ENCODE peak calls at places on chromosome 20, in nine cellular contexts. S is AG04450; U is tibial artery; Y is astrocyte of the spinal cord; O is cardiac fibroblast; V is pancreas; Z is adrenal gland; R is IMR-90; T is CD8-positive, alpha-beta T cell. L is an unnamed sample.

GRCh38 chr20:9492067-9492466 is 22.3 kb upstream of the LAMP5 start:
- DNase-seq in T (no peak), O (no peak), V (no peak), U (no peak), S (no peak), R (peak; percentile 34), Y (no peak), Z (no peak), L (no peak)

GRCh38 chr20:49230575-49231211 is 11.5 kb downstream of the DDX27 start:
- DNase-seq in V (no peak), U (no peak), S (no peak), T (no peak), R (peak; percentile 16), Z (no peak), O (no peak), Y (no peak), L (no peak)

GRCh38 chr20:57574954-57575353 is 14.0 kb downstream of the PCK1 start:
- DNase-seq in R (no peak), Y (no peak), U (no peak), O (no peak), Z (no peak), S (no peak), T (no peak), V (no peak), L (no peak)

GRCh38 chr20:19074828-19075516 is 137.5 kb upstream of the SLC24A3 start:
- DNase-seq in V (no peak), T (peak; percentile 10), O (no peak), S (no peak), Y (no peak), Z (no peak), R (no peak), U (no peak), L (no peak)

GRCh38 chr20:63957004-63957689 is 931 bp upstream of the UCKL1 start:
- DNase-seq in U (peak; percentile 70), O (peak; percentile 59), R (peak; percentile 49), Y (peak; percentile 66), Z (peak; percentile 87), T (peak; percentile 58), S (no peak), V (peak; percentile 74), L (peak; percentile 39)

GRCh38 chr20:53795170-53795569 is 201.5 kb upstream of the ZNF217 start:
- DNase-seq in Y (peak; percentile 26), S (no peak), Z (no peak), R (peak; percentile 55), U (no peak), O (peak; percentile 63), V (no peak), T (no peak), L (no peak)

GRCh38 chr20:4942336-4942735 is 59.0 kb downstream of the SLC23A2 start:
- DNase-seq in Y (no peak), V (no peak), R (peak; percentile 92), U (no peak), S (peak; percentile 83), T (no peak), Z (peak; percentile 43), O (peak; percentile 75), L (no peak)

GRCh38 chr20:20931024-20931423 is 175.1 kb downstream of the LINC00237 start:
- DNase-seq in Y (no peak), V (no peak), S (no peak), U (no peak), R (no peak), O (no peak), T (no peak), Z (no peak), L (no peak)

GRCh38 chr20:16518068-16518783 is 55.0 kb downstream of the KIF16B start:
- DNase-seq in S (peak; percentile 7), Z (peak; percentile 73), V (no peak), R (peak; percentile 42), Y (peak; percentile 41), T (no peak), O (peak; percentile 62), U (no peak), L (no peak)

GRCh38 chr20:57032847-57033246 is 233.6 kb downstream of the BMP7 start:
- DNase-seq in O (no peak), V (no peak), Z (no peak), U (no peak), S (no peak), Y (no peak), R (no peak), T (no peak), L (no peak)

GRCh38 chr20:40173877-40174276 is 515.2 kb downstream of the MAFB start:
- DNase-seq in O (no peak), R (no peak), V (no peak), Z (no peak), S (no peak), T (no peak), Y (no peak), U (no peak), L (no peak)

GRCh38 chr20:37524859-37525708 is 2.6 kb downstream of the BLCAP start:
- DNase-seq in V (no peak), U (no peak), O (no peak), Y (no peak), T (no peak), S (no peak), Z (peak; percentile 46), R (peak; percentile 21), L (no peak)

GRCh38 chr20:45189861-45190260 is 15.2 kb downstream of the PI3 start:
- DNase-seq in Y (no peak), O (no peak), R (no peak), Z (no peak), V (no peak), U (no peak), S (no peak), T (no peak), L (no peak)

GRCh38 chr20:45183084-45183483 is 8.4 kb downstream of the PI3 start:
- DNase-seq in Y (no peak), T (no peak), U (no peak), R (no peak), O (no peak), V (no peak), Z (no peak), S (no peak), L (no peak)

GRCh38 chr20:45191926-45192325 is 14.9 kb upstream of the SEMG1 start:
- DNase-seq in R (no peak), V (no peak), Y (no peak), T (no peak), U (no peak), O (no peak), S (no peak), Z (no peak), L (no peak)

GRCh38 chr20:45189067-45189611 is 14.4 kb downstream of the PI3 start:
- DNase-seq in V (peak; percentile 23), O (no peak), S (no peak), R (no peak), T (no peak), Z (no peak), Y (no peak), U (no peak), L (no peak)

GRCh38 chr20:45187693-45188092 is 13.0 kb downstream of the PI3 start:
- DNase-seq in U (no peak), T (no peak), S (no peak), O (no peak), Y (no peak), Z (no peak), V (no peak), R (no peak), L (no peak)
- H3K4me3 ChIP-seq in U (no peak overlapping the region), T (no peak overlapping the region), S (no peak overlapping the region), O (no peak overlapping the region), Y (no peak overlapping the region), Z (no peak overlapping the region), V (no peak overlapping the region), R (no peak overlapping the region), L (no peak overlapping the region)

DNA sequence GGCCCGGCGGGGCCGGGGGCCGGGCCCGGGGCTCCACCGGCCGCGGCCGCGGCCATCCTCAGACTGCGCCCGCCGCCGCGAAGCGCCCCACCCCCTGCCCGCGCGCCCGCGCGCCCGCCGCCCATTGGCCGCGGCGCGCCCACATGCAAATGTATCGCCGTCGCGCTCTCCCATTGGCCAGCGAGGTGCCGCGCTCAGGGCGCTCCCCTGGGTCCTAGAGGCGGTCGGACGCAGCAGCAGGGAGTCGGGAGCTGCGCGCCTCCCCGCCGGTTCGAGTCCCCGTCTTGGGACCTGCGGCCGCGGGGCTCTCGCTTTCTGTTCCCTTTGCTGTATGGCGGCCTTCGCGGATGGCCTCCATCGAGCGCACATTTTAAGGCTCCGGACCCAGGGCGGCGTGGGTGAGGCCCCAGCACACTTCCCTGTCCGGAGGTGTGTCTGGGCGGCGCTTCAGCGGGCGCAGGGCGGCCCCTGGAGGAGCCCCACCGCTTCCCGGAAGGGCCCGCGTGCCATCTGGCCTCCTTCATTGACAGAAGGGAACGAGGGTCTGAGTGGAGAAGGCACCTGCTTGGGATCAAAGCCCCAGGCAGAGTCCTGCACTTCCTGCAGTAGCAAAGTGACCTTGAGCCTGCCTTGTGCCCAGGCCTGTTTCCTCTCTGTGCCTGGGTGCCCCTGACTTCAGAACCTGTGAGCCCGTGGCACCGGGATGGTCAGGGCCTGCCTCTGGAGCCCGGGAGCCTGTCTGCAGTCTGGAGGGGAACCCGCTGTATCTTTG is at the start of gene CABLES2:
- DNase-seq in Y (peak; percentile 91), T (peak; percentile 86), V (peak; percentile 93), U (peak; percentile 94), R (peak; percentile 92), O (peak; percentile 93), Z (peak; percentile 96), S (peak; percentile 66), L (peak; percentile 65)
- TF ChIP-seq CTCF in Y (no peak), T (no peak), V (no peak), U (peak; percentile 46), R (no peak), O (no peak), Z (peak; percentile 47), S (no peak), L (no peak)

DNA sequence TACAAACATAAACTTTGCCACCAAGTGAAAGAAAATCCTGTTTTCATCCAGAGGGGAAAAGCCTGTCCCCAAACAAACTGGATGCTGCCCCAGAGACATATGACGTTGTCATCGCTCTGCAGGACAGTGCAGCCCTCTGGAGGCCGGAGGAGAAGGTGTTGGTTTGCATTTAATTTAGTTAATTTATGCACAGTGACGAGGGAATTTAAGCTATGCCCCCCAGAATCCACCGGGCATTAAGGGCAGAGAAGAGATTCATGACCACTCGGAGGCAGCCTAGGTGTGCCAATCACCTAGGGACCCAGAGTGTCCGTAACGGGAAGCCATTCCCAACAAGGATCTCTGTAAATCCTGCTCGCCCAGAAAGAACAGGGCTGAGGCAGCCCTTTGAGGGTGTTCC is 45.1 kb downstream of the NINL start:
- DNase-seq in Z (peak; percentile 63), Y (peak; percentile 20), U (no peak), O (peak; percentile 45), T (no peak), R (no peak), V (no peak), S (no peak), L (no peak)
- H3K4me3 ChIP-seq in Z (no peak overlapping the region), Y (no peak overlapping the region), U (peak overlapping the region; percentile 46), O (peak overlapping the region; percentile 29), T (no peak overlapping the region), R (no peak overlapping the region), V (no peak overlapping the region), S (peak overlapping the region; percentile 36), L (no peak overlapping the region)

DNA sequence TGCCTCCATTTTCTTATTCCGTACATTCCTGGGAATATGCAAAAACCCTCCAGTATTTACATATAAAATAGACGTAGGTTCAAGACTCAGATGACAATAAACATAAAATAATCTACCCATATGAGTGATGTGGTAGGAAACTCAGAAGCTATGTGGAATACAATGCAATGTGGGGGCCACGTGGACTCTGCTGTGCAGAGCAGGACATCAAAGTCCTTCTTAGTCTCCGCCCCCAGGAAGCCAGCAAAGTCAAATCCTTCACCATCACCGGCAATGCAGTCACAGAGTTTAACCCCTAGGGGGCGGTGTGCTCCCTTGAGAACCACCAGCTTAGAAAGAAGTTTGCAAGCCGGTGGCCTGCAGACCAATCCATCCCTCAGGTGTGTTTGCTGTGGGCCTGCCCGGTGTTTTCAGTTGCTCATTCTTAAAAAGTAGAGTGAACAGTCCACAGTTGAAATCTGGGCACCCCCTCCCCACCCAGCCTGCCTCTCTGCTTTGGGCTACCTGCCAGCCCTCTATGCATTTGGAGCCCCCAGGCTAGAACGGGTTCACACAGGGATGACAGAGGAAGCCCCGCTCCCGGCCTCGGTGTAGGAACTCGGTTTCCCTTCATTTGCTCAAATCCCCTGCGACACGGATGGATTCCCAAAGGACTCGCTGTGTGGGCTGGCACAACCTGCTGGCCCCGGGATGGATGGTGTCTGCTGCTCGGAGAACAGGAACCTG is 59.9 kb downstream of the SULF2 start:
- DNase-seq in T (peak; percentile 61), U (peak; percentile 74), V (peak; percentile 59), R (peak; percentile 73), Y (peak; percentile 73), S (peak; percentile 29), O (peak; percentile 89), Z (peak; percentile 86), L (peak; percentile 81)
- TF ChIP-seq CTCF in T (peak; percentile 91), U (peak; percentile 82), V (peak; percentile 84), R (peak; percentile 80), Y (peak; percentile 87), S (peak; percentile 80), O (peak; percentile 90), Z (peak; percentile 80), L (peak; percentile 94)